ENCODE peak calls at places on chromosomes 7 and 10, in ten cellular contexts. U is LoVo; D is stomach; N is M059J; P is MM.1S; C is activated naive CD4-positive, alpha-beta T cell; W is activated CD4-positive, alpha-beta T cell treated with anti-CD3 and anti-CD28 coated beads, Interleukin-2, amount 50 U/mL, for 1 hour; J is stimulated activated CD4-positive, alpha-beta T cell treated with anti-CD3 and anti-CD28 coated beads, Interleukin-4, amount 100 ng/mL, for 48 hours; H is activated T-cell treated with anti-CD3 and anti-CD28 coated beads, Interleukin-2, amount 50 U/mL, for 48 hours; Q is NCI-H1417 treated with DMSO at 0.1 percent for 48 hours. E is an unnamed sample.

GRCh38 chr7:33880787-33881186 is 24.6 kb upstream of the BMPER start:
- DNase-seq in U (no peak), D (no peak), N (peak; percentile 60), P (no peak), C (no peak), W (no peak), J (no peak), H (no peak), Q (no peak), E (no peak)

GRCh38 chr10:12563489-12563888 is 214.1 kb downstream of the CAMK1D start:
- DNase-seq in U (no peak), D (no peak), N (no peak), P (no peak), C (no peak), W (no peak), J (no peak), H (no peak), Q (no peak), E (no peak)

GRCh38 chr7:113608786-113609185 is 310.0 kb downstream of the PPP1R3A start:
- DNase-seq in U (no peak), D (no peak), N (no peak), P (no peak), C (no peak), W (no peak), J (no peak), H (no peak), Q (no peak), E (no peak)

GRCh38 chr7:149625947-149626392 is 128.4 kb upstream of the ZNF746 start:
- DNase-seq in U (no peak), D (no peak), N (peak; percentile 9), P (no peak), C (no peak), W (no peak), J (no peak), H (no peak), Q (no peak), E (no peak)

GRCh38 chr10:101783736-101784118 is 481 bp upstream of the NPM3 start:
- DNase-seq in U (peak; percentile 20), D (no peak), N (peak; percentile 25), P (no peak), C (no peak), W (no peak), J (no peak), H (peak; percentile 26), Q (no peak), E (no peak)

GRCh38 chr10:128774979-128775378 is 648.8 kb upstream of the MKI67 start:
- DNase-seq in U (no peak), D (no peak), N (no peak), P (no peak), C (no peak), W (no peak), J (no peak), H (no peak), Q (no peak), E (no peak)

GRCh38 chr10:102312683-102313082 is 67.4 kb downstream of the GBF1 start:
- DNase-seq in U (no peak), D (no peak), N (peak; percentile 73), P (no peak), C (no peak), W (no peak), J (no peak), H (no peak), Q (no peak), E (no peak)

GRCh38 chr7:128827248-128827958 is 2.8 kb upstream of the FLNC start:
- DNase-seq in U (peak; percentile 21), D (no peak), N (peak; percentile 95), P (no peak), C (no peak), W (no peak), J (no peak), H (no peak), Q (no peak), E (no peak)